ENCODE peak calls at places on chromosome 16, in seven cellular contexts. P is K562, J is GM12878, Z is PC-9, L is DND-41, C is PC-3, A is endothelial cell of umbilical vein. I is an unnamed sample.
A peak's percentile ranks its signal among the peaks of the same experiment; 100 is the strongest.

GRCh38 chr16:84091460-84091859 is 25.3 kb downstream of the MBTPS1 start:
- DNase-seq in P (no peak), J (no peak), Z (no peak), L (no peak), C (no peak), A (no peak), I (no peak)

GRCh38 chr16:51553314-51553713 is 402.2 kb upstream of the SALL1 start:
- DNase-seq in P (no peak), J (no peak), Z (no peak), L (no peak), C (no peak), A (no peak), I (no peak)

GRCh38 chr16:78775161-78775561 is 675.7 kb downstream of the WWOX start:
- DNase-seq in P (no peak), J (no peak), Z (no peak), L (no peak), C (no peak), A (no peak), I (no peak)

GRCh38 chr16:13471036-13471435 is 448.9 kb upstream of the ERCC4 start:
- DNase-seq in P (no peak), J (no peak), Z (peak; percentile 10), L (peak; percentile 16), C (no peak), A (no peak), I (peak; percentile 38)

GRCh38 chr16:7679899-7680298 is 347.3 kb downstream of the RBFOX1 start:
- DNase-seq in P (no peak), J (no peak), Z (no peak), L (no peak), C (no peak), A (no peak), I (no peak)

GRCh38 chr16:22098538-22099255 is 6.4 kb downstream of the VWA3A start:
- DNase-seq in P (peak; percentile 72), J (peak; percentile 17), Z (peak; percentile 27), L (peak; percentile 23), C (peak; percentile 60), A (peak; percentile 55), I (peak; percentile 75)

GRCh38 chr16:85266857-85267256 is 154.6 kb upstream of the CIBAR2 start:
- DNase-seq in P (no peak), J (no peak), Z (no peak), L (no peak), C (no peak), A (no peak), I (no peak)

GRCh38 chr16:78770353-78771091 is 671.1 kb downstream of the WWOX start:
- DNase-seq in P (peak; percentile 86), J (no peak), Z (peak; percentile 35), L (peak; percentile 67), C (peak; percentile 5), A (no peak), I (peak; percentile 76)

GRCh38 chr16:62157544-62157943 is 121.3 kb upstream of the CDH8 start:
- DNase-seq in P (no peak), J (no peak), Z (no peak), L (no peak), C (no peak), A (no peak), I (no peak)

GRCh38 chr16:49849709-49850108 is 6.2 kb downstream of the ZNF423 start:
- DNase-seq in P (no peak), J (no peak), Z (no peak), L (no peak), C (no peak), A (no peak), I (no peak)

GRCh38 chr16:23186171-23186570 is 3.6 kb downstream of the SCNN1G start:
- DNase-seq in P (no peak), J (no peak), Z (no peak), L (no peak), C (no peak), A (no peak), I (no peak)

GRCh38 chr16:24163935-24164334 is 92.2 kb upstream of the CACNG3 start:
- DNase-seq in P (no peak), J (no peak), Z (no peak), L (no peak), C (no peak), A (no peak), I (peak; percentile 24)

GRCh38 chr16:64428463-64428862 is 693.4 kb downstream of the CDH11 start:
- DNase-seq in P (no peak), J (no peak), Z (no peak), L (no peak), C (peak; percentile 75), A (peak; percentile 82), I (no peak)

GRCh38 chr16:56589141-56590039 is at the start of gene MT3:
- DNase-seq in P (no peak), J (no peak), Z (peak; percentile 48), L (no peak), C (peak; percentile 19), A (no peak), I (peak; percentile 85)
- TF ChIP-seq EZH2 in P (no peak), J (no peak), Z (no peak), L (no peak), C (no peak), A (peak; percentile 61), I (peak; percentile 82)

GRCh38 chr16:56632160-56632847 is at the start of gene MT1M:
- DNase-seq in P (no peak), J (no peak), Z (no peak), L (no peak), C (peak; percentile 22), A (no peak), I (peak; percentile 66)
- TF ChIP-seq EZH2 in P (no peak), J (no peak), Z (no peak), L (no peak), C (no peak), A (no peak), I (peak; percentile 98)

GRCh38 chr16:80176114-80176513 is 364.7 kb upstream of the DYNLRB2 start:
- DNase-seq in P (no peak), J (no peak), Z (no peak), L (no peak), C (no peak), A (no peak), I (no peak)

GRCh38 chr16:80171746-80172145 is 369.0 kb upstream of the DYNLRB2 start:
- DNase-seq in P (no peak), J (no peak), Z (no peak), L (no peak), C (no peak), A (no peak), I (no peak)

GRCh38 chr16:80175011-80175410 is 365.8 kb upstream of the DYNLRB2 start:
- DNase-seq in P (no peak), J (no peak), Z (no peak), L (no peak), C (no peak), A (no peak), I (no peak)

GRCh38 chr16:80171199-80171598 is 369.6 kb upstream of the DYNLRB2 start:
- DNase-seq in P (no peak), J (no peak), Z (no peak), L (no peak), C (no peak), A (no peak), I (no peak)

GRCh38 chr16:80174416-80174815 is 366.4 kb upstream of the DYNLRB2 start:
- DNase-seq in P (no peak), J (no peak), Z (no peak), L (no peak), C (peak; percentile 23), A (no peak), I (no peak)
- TF ChIP-seq EZH2 in P (no peak), J (no peak), Z (no peak), L (no peak), C (no peak), A (no peak), I (no peak)

GRCh38 chr16:89202422-89203215 is 2.3 kb upstream of the SLC22A31 start:
- DNase-seq in P (no peak), J (no peak), Z (no peak), L (no peak), C (no peak), A (no peak), I (peak; percentile 42)
- TF ChIP-seq EZH2 in P (no peak), J (no peak), Z (no peak), L (no peak), C (no peak), A (peak; percentile 86), I (peak; percentile 86)

GRCh38 chr16:30429678-30430427 is at the start of gene DCTPP1:
- DNase-seq in P (peak; percentile 96), J (peak; percentile 99), Z (peak; percentile 98), L (peak; percentile 99), C (peak; percentile 98), A (peak; percentile 97), I (peak; percentile 99)

GRCh38 chr16:30434852-30435251 is 5.0 kb upstream of the DCTPP1 start:
- DNase-seq in P (no peak), J (no peak), Z (no peak), L (no peak), C (no peak), A (no peak), I (no peak)

GRCh38 chr16:30428055-30428454 is 1.8 kb downstream of the DCTPP1 start:
- DNase-seq in P (no peak), J (no peak), Z (no peak), L (no peak), C (no peak), A (no peak), I (no peak)

GRCh38 chr16:30430428-30430970 is 669 bp upstream of the DCTPP1 start:
- DNase-seq in P (peak; percentile 69), J (no peak), Z (no peak), L (no peak), C (no peak), A (no peak), I (no peak)

GRCh38 chr16:30429418-30429677 is 482 bp downstream of the DCTPP1 start:
- DNase-seq in P (no peak), J (no peak), Z (no peak), L (no peak), C (peak; percentile 23), A (no peak), I (no peak)
- TF ChIP-seq EZH2 in P (no peak), J (no peak), Z (no peak), L (no peak), C (no peak), A (no peak), I (no peak)

DNA sequence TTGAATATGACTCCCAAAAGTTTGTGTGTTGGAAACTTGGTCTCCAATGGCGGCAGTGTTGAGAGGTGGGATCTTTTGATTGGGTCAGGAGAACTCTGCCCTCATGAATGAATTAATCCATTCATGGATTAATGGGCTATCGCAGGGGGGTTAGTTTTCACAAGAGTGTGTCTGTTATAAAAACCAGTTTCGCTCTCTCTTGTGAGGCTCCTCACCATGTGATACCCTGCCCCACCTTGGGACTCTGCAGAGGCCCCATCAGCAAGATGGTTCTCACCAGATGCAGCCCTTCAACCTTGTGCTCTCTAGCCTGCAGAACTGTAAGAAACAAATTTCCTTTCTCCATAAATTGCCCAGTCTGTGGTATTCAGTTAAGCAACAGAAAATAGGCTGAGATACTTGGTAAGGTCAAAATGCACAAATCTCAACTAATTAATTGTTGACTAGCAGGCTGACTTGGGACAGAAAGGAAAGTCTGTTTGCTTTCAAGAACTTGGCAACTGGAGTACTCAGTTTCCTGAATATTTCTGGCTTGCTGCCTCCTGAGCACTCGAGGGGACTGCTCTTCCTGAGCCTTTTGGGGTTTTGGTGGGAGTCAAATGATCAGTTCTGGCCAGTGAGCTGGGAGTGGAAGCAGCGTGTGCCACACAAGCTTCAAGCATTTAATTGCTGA is 13.8 kb upstream of the CCL17 start:
- DNase-seq in P (no peak), J (no peak), Z (no peak), L (no peak), C (no peak), A (peak; percentile 69), I (no peak)
- TF ChIP-seq EZH2 in P (no peak), J (no peak), Z (no peak), L (no peak), C (no peak), A (no peak), I (no peak)

I was measured in neural progenitor cell.